ENCODE peak calls at places on chromosomes 12 and 14, in four cellular contexts. F is globus pallidus, X is prostate gland, B is ACHN. J is an unnamed sample.

GRCh38 chr14:54440037-54440436 is 1.1 kb downstream of the CNIH1 start:
- DNase-seq in F (no peak), X (no peak), B (peak; percentile 8), J (no peak)

GRCh38 chr12:4044736-4045432 is 171.7 kb upstream of the PARP11 start:
- DNase-seq in X (no peak), F (no peak), B (no peak), J (no peak)

GRCh38 chr12:101671157-101671791 is 26.2 kb upstream of the CHPT1 start:
- DNase-seq in B (no peak), X (no peak), F (no peak), J (no peak)

GRCh38 chr12:33575346-33575745 is 135.7 kb upstream of the SYT10 start:
- DNase-seq in B (no peak), X (no peak), F (no peak), J (no peak)

GRCh38 chr12:111248221-111248620 is 120.7 kb downstream of the PHETA1 start:
- DNase-seq in F (no peak), B (no peak), X (no peak), J (peak; percentile 28)

GRCh38 chr12:72236071-72236705 is 36.0 kb upstream of the TRHDE start:
- DNase-seq in B (no peak), X (no peak), F (no peak), J (no peak)

GRCh38 chr14:68270342-68270741 is 450.8 kb downstream of the RAD51B start:
- DNase-seq in X (no peak), F (no peak), B (no peak), J (no peak)

GRCh38 chr14:33800735-33801163 is 150.1 kb downstream of the EGLN3 start:
- DNase-seq in X (no peak), B (no peak), F (no peak), J (no peak)

GRCh38 chr12:119721306-119721705 is 53.4 kb downstream of the PRKAB1 start:
- DNase-seq in F (no peak), B (no peak), X (no peak), J (no peak)

GRCh38 chr14:73472182-73473114 is 14.1 kb upstream of the NUMB start:
- DNase-seq in X (peak; percentile 23), B (peak; percentile 66), F (peak; percentile 70), J (peak; percentile 73)

GRCh38 chr12:53866727-53867126 is 71.9 kb upstream of the HOXC13 start:
- DNase-seq in B (no peak), F (no peak), X (no peak), J (no peak)

GRCh38 chr12:583251-583869 is 79.9 kb downstream of the NINJ2 start:
- DNase-seq in X (no peak), B (no peak), F (no peak), J (peak; percentile 55)

GRCh38 chr12:53677612-53678133 is 1.8 kb upstream of the ATP5MC2 start:
- DNase-seq in B (no peak), F (peak; percentile 75), X (no peak), J (peak; percentile 28)

GRCh38 chr14:23435540-23436326 is at the start of gene MYH7:
- DNase-seq in B (no peak), X (no peak), F (no peak), J (no peak)

GRCh38 chr12:53849113-53849512 is 89.5 kb upstream of the HOXC13 start:
- DNase-seq in B (no peak), F (no peak), X (no peak), J (no peak)

GRCh38 chr14:23119362-23120327 is 590 bp upstream of the CEBPE start:
- DNase-seq in B (no peak), F (no peak), X (no peak), J (no peak)

GRCh38 chr14:100618763-100619320 is 31.6 kb upstream of the BEGAIN start:
- DNase-seq in F (no peak), B (no peak), X (no peak), J (no peak)

GRCh38 chr12:71782007-71782406 is 27.3 kb downstream of the RAB21 start:
- DNase-seq in F (no peak), X (no peak), B (no peak), J (no peak)

GRCh38 chr14:103507751-103508150 is 14.9 kb downstream of the CKB start:
- DNase-seq in B (no peak), X (no peak), F (no peak), J (no peak)

GRCh38 chr12:102347761-102348160 is 132.6 kb downstream of the IGF1 start:
- DNase-seq in F (no peak), X (no peak), B (no peak), J (no peak)

GRCh38 chr14:93232159-93232558 is 25.1 kb downstream of the UBR7 start:
- DNase-seq in X (no peak), F (no peak), B (no peak), J (no peak)

GRCh38 chr12:5599378-5599777 is 167.5 kb downstream of the NTF3 start:
- DNase-seq in X (no peak), F (no peak), B (no peak), J (no peak)

GRCh38 chr12:131218291-131219172 is 264.8 kb downstream of the ADGRD1 start:
- DNase-seq in X (no peak), F (no peak), B (no peak), J (no peak)

GRCh38 chr12:24360057-24360456 is 410.6 kb upstream of the SOX5 start:
- DNase-seq in X (no peak), B (no peak), F (no peak), J (peak; percentile 19)

GRCh38 chr14:97776890-97777564 is 979.8 kb downstream of the VRK1 start:
- DNase-seq in X (no peak), B (no peak), F (no peak), J (no peak)

GRCh38 chr14:23951590-23952143 is 1.9 kb upstream of the DHRS4 start:
- DNase-seq in X (no peak), B (peak; percentile 12), F (peak; percentile 43), J (no peak)